ENCODE peak calls at places on chromosomes 4 and X, in five cellular contexts. V is AG08395, C is iris pigment epithelial cell, B is NCI-H1694, M is NCI-H187. J is an unnamed sample.
A peak's percentile ranks its signal among the peaks of the same experiment; 100 is the strongest.

GRCh38 chr4:153222162-153222789 is 18.0 kb downstream of the TRIM2 start:
- DNase-seq in M (no peak), V (peak; percentile 87), C (peak; percentile 90), B (no peak), J (peak; percentile 88)

GRCh38 chr4:152188801-152189200 is 347.1 kb downstream of the FBXW7 start:
- DNase-seq in V (no peak), C (no peak), B (no peak), M (no peak), J (no peak)

GRCh38 chr4:16116493-16116990 is 32.7 kb upstream of the PROM1 start:
- DNase-seq in B (no peak), C (no peak), V (no peak), M (no peak), J (no peak)

GRCh38 chr4:123739806-123740205 is 343.2 kb downstream of the SPRY1 start:
- DNase-seq in V (no peak), M (no peak), B (no peak), C (no peak), J (no peak)

GRCh38 chr4:154018659-154019058 is 229.8 kb upstream of the SFRP2 start:
- DNase-seq in V (no peak), B (no peak), C (no peak), M (no peak), J (no peak)

GRCh38 chr4:74133786-74134499 is 24.0 kb upstream of the MTHFD2L start:
- DNase-seq in C (peak; percentile 88), M (peak; percentile 48), V (peak; percentile 82), B (peak; percentile 36), J (peak; percentile 31)

GRCh38 chrX:154320406-154320805 is 24.8 kb downstream of the TKTL1 start:
- DNase-seq in B (no peak), V (no peak), M (no peak), C (no peak), J (no peak)

GRCh38 chrX:44245730-44246129 is 97.7 kb downstream of the EFHC2 start:
- DNase-seq in C (no peak), B (no peak), M (no peak), V (no peak), J (no peak)

GRCh38 chr4:6594826-6595355 is 19.9 kb downstream of the MAN2B2 start:
- DNase-seq in C (no peak), V (peak; percentile 21), B (no peak), M (no peak), J (no peak)

GRCh38 chr4:124152130-124152529 is 560.4 kb downstream of the ANKRD50 start:
- DNase-seq in C (no peak), V (peak; percentile 20), B (no peak), M (no peak), J (no peak)

GRCh38 chrX:38916801-38917200 is 115.5 kb downstream of the MID1IP1 start:
- DNase-seq in M (no peak), B (no peak), C (no peak), V (no peak), J (no peak)

GRCh38 chr4:40314951-40315350 is 20.2 kb upstream of the CHRNA9 start:
- DNase-seq in V (no peak), M (no peak), B (no peak), C (no peak), J (no peak)

GRCh38 chrX:9770319-9770718 is 4.7 kb upstream of the GPR143 start:
- DNase-seq in C (no peak), M (no peak), V (no peak), B (no peak), J (no peak)

GRCh38 chrX:77003956-77004355 is 443.2 kb upstream of the FGF16 start:
- DNase-seq in M (no peak), V (no peak), B (no peak), C (no peak), J (no peak)

GRCh38 chr4:186149872-186150271 is 41.5 kb upstream of the CYP4V2 start:
- DNase-seq in B (no peak), M (no peak), C (peak; percentile 13), V (no peak), J (peak; percentile 28)

GRCh38 chrX:132676102-132676501 is 187.3 kb upstream of the MBNL3 start:
- DNase-seq in M (no peak), B (no peak), V (no peak), C (no peak), J (no peak)

GRCh38 chrX:65582450-65583082 is 48.0 kb upstream of the LAS1L start:
- DNase-seq in V (no peak), C (no peak), M (no peak), B (no peak), J (no peak)

GRCh38 chr4:48968814-48969213 is 17.3 kb upstream of the CWH43 start:
- DNase-seq in V (peak; percentile 53), C (peak; percentile 85), B (no peak), M (no peak), J (no peak)

GRCh38 chrX:747176-747575 is 116.6 kb downstream of the SHOX start:
- DNase-seq in V (no peak), B (no peak), M (no peak), C (no peak), J (no peak)

GRCh38 chr4:40395908-40396806 is 61.0 kb downstream of the CHRNA9 start:
- DNase-seq in B (no peak), M (peak; percentile 64), C (peak; percentile 52), V (no peak), J (no peak)

GRCh38 chr4:188372051-188372450 is 232.8 kb downstream of the TRIML1 start:
- DNase-seq in B (no peak), C (peak; percentile 58), M (no peak), V (peak; percentile 12), J (no peak)

GRCh38 chr4:1792832-1793495 is at the start of gene FGFR3:
- DNase-seq in B (no peak), M (no peak), C (no peak), V (peak; percentile 83), J (peak; percentile 78)

GRCh38 chr4:75708218-75708691 is 16.1 kb upstream of the USO1 start:
- DNase-seq in M (no peak), B (no peak), V (no peak), C (no peak), J (no peak)

GRCh38 chrX:154417157-154417556 is 5.8 kb downstream of the TAFAZZIN start:
- DNase-seq in V (no peak), M (no peak), B (peak; percentile 64), C (no peak), J (no peak)

GRCh38 chr4:16686195-16686594 is 212.2 kb downstream of the LDB2 start:
- DNase-seq in V (peak; percentile 82), M (no peak), C (peak; percentile 96), B (no peak), J (peak; percentile 68)

GRCh38 chrX:16589211-16589610 is 60.7 kb upstream of the S100G start:
- DNase-seq in V (peak; percentile 51), B (no peak), C (peak; percentile 70), M (no peak), J (no peak)

J was measured in hepatic stellate cell.